ENCODE peak calls at places on chromosomes 12 and 14, in four cellular contexts. M, Z, O and Q are unnamed samples.

GRCh38 chr12:129186952-129187351 is 333.7 kb downstream of the GLT1D1 start:
- DNase-seq in O (no peak), M (no peak), Z (no peak), Q (no peak)

GRCh38 chr12:30450872-30451271 is 244.8 kb downstream of the IPO8 start:
- DNase-seq in O (peak; percentile 14), M (no peak), Z (no peak), Q (no peak)

GRCh38 chr12:44876554-44877275 is 600 bp upstream of the NELL2 start:
- DNase-seq in O (peak; percentile 23), M (no peak), Z (no peak), Q (peak; percentile 80)

GRCh38 chr14:23185046-23185445 is 1.6 kb upstream of the SLC7A8 start:
- DNase-seq in M (no peak), Z (no peak), O (no peak), Q (no peak)

GRCh38 chr12:51307655-51308593 is 16.1 kb downstream of the BIN2 start:
- DNase-seq in Z (no peak), O (no peak), M (no peak), Q (no peak)

GRCh38 chr12:84599539-84599938 is 313.1 kb downstream of the SLC6A15 start:
- DNase-seq in Z (no peak), M (no peak), O (no peak), Q (no peak)

GRCh38 chr14:83709116-83709515 is 1820.8 kb upstream of the FLRT2 start:
- DNase-seq in Z (no peak), O (no peak), M (no peak), Q (no peak)

GRCh38 chr14:105588236-105588860 is 62.0 kb downstream of the TMEM121 start:
- DNase-seq in Z (no peak), M (no peak), O (no peak), Q (no peak)

GRCh38 chr12:53224268-53224896 is 7.6 kb downstream of the RARG start:
- DNase-seq in M (no peak), O (peak; percentile 75), Z (peak; percentile 40), Q (peak; percentile 77)

GRCh38 chr14:105061428-105062047 is 3.7 kb downstream of the GPR132 start:
- DNase-seq in M (no peak), O (peak; percentile 61), Z (no peak), Q (no peak)

GRCh38 chr14:95875831-95876768 is 532 bp upstream of the TUNAR start:
- DNase-seq in M (no peak), Z (no peak), O (no peak), Q (peak; percentile 75)

GRCh38 chr12:43762596-43762995 is 3.8 kb downstream of the IRAK4 start:
- DNase-seq in M (no peak), Z (no peak), O (no peak), Q (no peak)

GRCh38 chr12:53695148-53696138 is 19.6 kb upstream of the ATP5MC2 start:
- DNase-seq in O (peak; percentile 67), Z (no peak), M (no peak), Q (peak; percentile 63)

GRCh38 chr12:113413488-113413939 is 8.7 kb upstream of the SDSL start:
- DNase-seq in O (no peak), M (no peak), Z (peak; percentile 56), Q (no peak)

GRCh38 chr12:50145439-50145838 is 21.7 kb downstream of the CERS5 start:
- DNase-seq in M (no peak), Z (no peak), O (no peak), Q (no peak)

GRCh38 chr12:51205350-51205749 is 12.5 kb downstream of the POU6F1 start:
- DNase-seq in Z (no peak), O (no peak), M (no peak), Q (no peak)

GRCh38 chr12:1836854-1837411 is 16.6 kb downstream of the LRTM2 start:
- DNase-seq in Z (peak; percentile 17), O (no peak), M (no peak), Q (no peak)

GRCh38 chr14:72836085-72836484 is 57.8 kb downstream of the DPF3 start:
- DNase-seq in M (no peak), Z (no peak), O (no peak), Q (no peak)

GRCh38 chr14:96086574-96087077 is 47.5 kb downstream of the C14orf132 start:
- DNase-seq in O (no peak), M (no peak), Z (no peak), Q (no peak)

GRCh38 chr12:14950421-14950820 is 11.0 kb downstream of the ARHGDIB start:
- DNase-seq in O (no peak), Z (no peak), M (no peak), Q (no peak)

GRCh38 chr12:10406725-10407124 is 2.8 kb downstream of the KLRC4 start:
- DNase-seq in Z (no peak), O (no peak), M (no peak), Q (no peak)

GRCh38 chr14:64419003-64419402 is 30.9 kb downstream of the MTHFD1 start:
- DNase-seq in O (no peak), M (no peak), Z (no peak), Q (no peak)

GRCh38 chr14:102490456-102490855 is 19.1 kb downstream of the ANKRD9 start:
- DNase-seq in O (no peak), Z (no peak), M (no peak), Q (no peak)

GRCh38 chr14:34710006-34710405 is 4.4 kb downstream of the CFL2 start:
- DNase-seq in M (no peak), Z (no peak), O (no peak), Q (no peak)

GRCh38 chr12:130876297-130876696 is 4.4 kb downstream of the RAN start:
- DNase-seq in O (no peak), M (no peak), Z (no peak), Q (no peak)

GRCh38 chr12:108277613-108278012 is 61.5 kb downstream of the CMKLR1 start:
- DNase-seq in M (no peak), O (no peak), Z (no peak), Q (no peak)

GRCh38 chr14:27712364-27712763 is 1054.2 kb upstream of the FOXG1 start:
- DNase-seq in O (no peak), M (no peak), Z (no peak), Q (no peak)

GRCh38 chr12:19138551-19139344 is 9.2 kb downstream of the PLEKHA5 start:
- DNase-seq in M (no peak), O (no peak), Z (no peak), Q (no peak)

GRCh38 chr12:2862876-2863275 is 6.0 kb upstream of the TEX52 start:
- DNase-seq in O (no peak), Z (no peak), M (no peak), Q (no peak)

GRCh38 chr12:51622564-51622963 is 31.5 kb downstream of the SCN8A start:
- DNase-seq in M (no peak), Z (no peak), O (no peak), Q (no peak)

GRCh38 chr14:65100905-65101541 is 1.3 kb downstream of the MAX start:
- DNase-seq in O (no peak), M (no peak), Z (no peak), Q (no peak)

GRCh38 chr12:93526786-93527428 is 45.6 kb upstream of the SOCS2 start:
- DNase-seq in Z (peak; percentile 86), M (no peak), O (no peak), Q (no peak)

GRCh38 chr14:68794130-68794855 is 1.4 kb upstream of the ZFP36L1 start:
- DNase-seq in Z (peak; percentile 74), M (no peak), O (no peak), Q (peak; percentile 37)

GRCh38 chr14:104342435-104343293 is 204.3 kb downstream of the KIF26A start:
- DNase-seq in O (no peak), Z (no peak), M (no peak), Q (peak; percentile 49)

GRCh38 chr12:52812749-52813148 is 1.2 kb downstream of the KRT4 start:
- DNase-seq in M (no peak), Z (no peak), O (no peak), Q (no peak)

GRCh38 chr12:89103831-89104230 is 248.5 kb downstream of the DUSP6 start:
- DNase-seq in O (no peak), M (no peak), Z (no peak), Q (no peak)

GRCh38 chr14:39034481-39035296 is 68.3 kb downstream of the SEC23A start:
- DNase-seq in Z (peak; percentile 66), O (no peak), M (no peak), Q (peak; percentile 27)
- TF ChIP-seq NR2C2 in Z (no peak), O (no peak), M (no peak), Q (no peak)

DNA sequence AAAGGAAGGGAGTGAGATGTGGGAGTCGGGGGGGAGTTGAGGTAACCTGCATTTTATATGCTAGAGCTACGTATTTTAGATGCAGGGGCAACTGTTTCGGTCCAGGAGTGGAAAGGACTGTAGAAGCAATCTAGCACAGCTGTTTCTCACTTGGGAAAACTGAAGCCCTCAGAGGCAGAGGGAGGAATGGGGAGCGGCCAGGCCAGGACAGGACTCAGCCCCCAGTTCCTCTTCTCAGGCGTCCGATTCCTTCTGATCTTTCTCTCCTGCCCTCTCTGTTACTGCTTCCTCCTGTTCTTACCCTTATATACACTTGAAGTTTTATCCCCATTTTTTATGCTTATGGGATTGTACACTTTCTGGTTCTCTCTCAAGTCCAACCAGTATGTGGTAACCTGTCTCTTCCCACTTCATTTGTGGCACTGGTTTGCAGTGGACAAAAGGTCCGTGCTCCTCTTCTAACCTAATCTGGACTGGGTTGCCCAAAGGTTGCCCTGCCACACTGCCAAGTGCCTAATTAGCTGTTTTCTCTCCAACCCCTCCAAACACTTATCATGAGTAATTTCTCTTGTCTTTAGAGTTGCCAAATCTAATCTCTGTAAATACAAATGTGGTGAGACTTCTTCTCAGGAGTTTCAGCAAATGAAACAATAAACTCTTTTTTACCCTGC is 16.2 kb downstream of the LPCAT3 start:
- DNase-seq in M (no peak), Z (no peak), O (no peak), Q (no peak)
- TF ChIP-seq NR2C2 in M (no peak), Z (no peak), O (no peak), Q (no peak)

DNA sequence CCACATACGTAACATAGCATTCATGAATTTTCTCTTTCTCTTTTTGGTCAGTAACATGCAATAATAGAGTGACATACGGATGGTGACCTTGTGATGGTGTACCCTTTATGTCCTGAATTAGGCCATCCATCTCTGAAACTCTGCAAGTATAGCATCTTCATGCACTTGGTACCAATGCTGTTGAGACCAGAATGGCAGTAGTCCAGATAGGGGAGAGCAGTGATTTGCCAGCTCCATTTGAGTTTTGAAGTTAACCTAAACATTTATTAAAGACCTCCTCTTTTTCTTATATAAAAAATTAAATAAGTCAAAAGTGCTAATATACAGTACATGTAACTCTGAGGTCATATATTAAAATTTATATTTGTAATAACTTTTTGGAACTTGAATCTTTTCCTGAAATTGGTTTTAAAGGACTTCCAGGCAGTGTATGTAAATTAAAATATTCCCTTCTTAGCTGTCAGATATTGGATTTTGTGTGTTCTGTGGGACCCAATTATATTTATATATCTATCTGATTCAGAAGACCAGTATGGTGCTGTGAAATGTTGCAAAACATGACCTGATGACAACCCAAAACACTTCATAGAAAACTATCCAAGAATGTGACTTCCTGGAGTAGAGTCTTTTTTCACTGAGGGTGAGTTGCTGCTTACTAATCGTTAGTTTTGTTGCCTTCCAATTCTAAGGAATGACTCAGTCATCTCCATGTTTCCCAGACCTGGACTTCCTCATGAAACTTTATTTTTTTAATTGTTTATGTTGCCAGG is 3.5 kb downstream of the ELK3 start:
- DNase-seq in O (no peak), M (no peak), Z (no peak), Q (no peak)
- TF ChIP-seq NR2C2 in O (no peak), M (no peak), Z (no peak), Q (no peak)

GRCh38 chr14:93330609-93331000 is 2.2 kb downstream of the BTBD7 start:
- DNase-seq in M (no peak), Z (no peak), O (no peak), Q (no peak)

GRCh38 chr14:93333631-93334095 is 827 bp upstream of the BTBD7 start:
- DNase-seq in O (no peak), Z (no peak), M (no peak), Q (no peak)

GRCh38 chr14:93332853-93333630 is at the start of gene BTBD7:
- DNase-seq in M (peak; percentile 63), Z (peak; percentile 90), O (peak; percentile 88), Q (peak; percentile 91)

GRCh38 chr14:93331375-93332031 is 1.3 kb downstream of the BTBD7 start:
- DNase-seq in M (no peak), Z (no peak), O (no peak), Q (no peak)

GRCh38 chr14:93332032-93332852 is 594 bp downstream of the BTBD7 start:
- DNase-seq in O (peak; percentile 70), M (no peak), Z (peak; percentile 40), Q (peak; percentile 71)
- TF ChIP-seq NR2C2 in O (no peak), M (no peak), Z (no peak), Q (no peak)